ENCODE peak calls at places on chromosomes 13 and 19, in ten cellular contexts. One of them, this sample, is unnamed.

GRCh38 chr19:10289836-10290438 is at the start of gene ICAM5:
- DNase-seq in CD4-positive, alpha-beta T cell: no peak
- DNase-seq in upper lobe of right lung: no peak
- DNase-seq in neural crest cell: no peak
- DNase-seq in IMR-90: peak; percentile 42
- DNase-seq in GM12865: peak; percentile 54
- DNase-seq in astrocyte of the spinal cord: no peak
- DNase-seq in progenitor cell of endocrine pancreas: no peak
- DNase-seq in heart left ventricle: no peak
- DNase-seq in CD8-positive, alpha-beta T cell: no peak
- DNase-seq in this sample: no peak

GRCh38 chr13:46982856-46983582 is 86.2 kb upstream of the HTR2A start:
- DNase-seq in CD4-positive, alpha-beta T cell: no peak
- DNase-seq in upper lobe of right lung: no peak
- DNase-seq in neural crest cell: no peak
- DNase-seq in IMR-90: no peak
- DNase-seq in GM12865: peak; percentile 96
- DNase-seq in astrocyte of the spinal cord: no peak
- DNase-seq in progenitor cell of endocrine pancreas: no peak
- DNase-seq in heart left ventricle: no peak
- DNase-seq in CD8-positive, alpha-beta T cell: no peak
- DNase-seq in this sample: peak; percentile 53

GRCh38 chr13:101751488-101751887 is 299.0 kb downstream of the ITGBL1 start:
- DNase-seq in CD4-positive, alpha-beta T cell: no peak
- DNase-seq in upper lobe of right lung: no peak
- DNase-seq in neural crest cell: no peak
- DNase-seq in IMR-90: peak; percentile 77
- DNase-seq in GM12865: peak; percentile 30
- DNase-seq in astrocyte of the spinal cord: peak; percentile 70
- DNase-seq in progenitor cell of endocrine pancreas: no peak
- DNase-seq in heart left ventricle: no peak
- DNase-seq in CD8-positive, alpha-beta T cell: no peak
- DNase-seq in this sample: no peak

GRCh38 chr19:13817615-13818371 is 22.6 kb downstream of the ZSWIM4 start:
- DNase-seq in CD4-positive, alpha-beta T cell: no peak
- DNase-seq in upper lobe of right lung: peak; percentile 91
- DNase-seq in neural crest cell: peak; percentile 50
- DNase-seq in IMR-90: no peak
- DNase-seq in GM12865: no peak
- DNase-seq in astrocyte of the spinal cord: no peak
- DNase-seq in progenitor cell of endocrine pancreas: peak; percentile 51
- DNase-seq in heart left ventricle: no peak
- DNase-seq in CD8-positive, alpha-beta T cell: no peak
- DNase-seq in this sample: no peak

GRCh38 chr19:31119951-31120690 is 229.1 kb downstream of the TSHZ3 start:
- DNase-seq in CD4-positive, alpha-beta T cell: no peak
- DNase-seq in upper lobe of right lung: no peak
- DNase-seq in neural crest cell: no peak
- DNase-seq in IMR-90: no peak
- DNase-seq in GM12865: no peak
- DNase-seq in astrocyte of the spinal cord: peak; percentile 24
- DNase-seq in progenitor cell of endocrine pancreas: no peak
- DNase-seq in heart left ventricle: no peak
- DNase-seq in CD8-positive, alpha-beta T cell: no peak
- DNase-seq in this sample: no peak

GRCh38 chr13:48602296-48603040 is 51.3 kb upstream of the CYSLTR2 start:
- DNase-seq in CD4-positive, alpha-beta T cell: no peak
- DNase-seq in upper lobe of right lung: no peak
- DNase-seq in neural crest cell: no peak
- DNase-seq in IMR-90: no peak
- DNase-seq in GM12865: no peak
- DNase-seq in astrocyte of the spinal cord: no peak
- DNase-seq in progenitor cell of endocrine pancreas: no peak
- DNase-seq in heart left ventricle: no peak
- DNase-seq in CD8-positive, alpha-beta T cell: no peak
- DNase-seq in this sample: no peak

GRCh38 chr19:2170219-2170618 is 6.5 kb downstream of the DOT1L start:
- DNase-seq in CD4-positive, alpha-beta T cell: no peak
- DNase-seq in upper lobe of right lung: no peak
- DNase-seq in neural crest cell: no peak
- DNase-seq in IMR-90: no peak
- DNase-seq in GM12865: peak; percentile 46
- DNase-seq in astrocyte of the spinal cord: no peak
- DNase-seq in progenitor cell of endocrine pancreas: no peak
- DNase-seq in heart left ventricle: no peak
- DNase-seq in CD8-positive, alpha-beta T cell: no peak
- DNase-seq in this sample: no peak

GRCh38 chr13:80437212-80437611 is 96.3 kb upstream of the SPRY2 start:
- DNase-seq in CD4-positive, alpha-beta T cell: no peak
- DNase-seq in upper lobe of right lung: no peak
- DNase-seq in neural crest cell: no peak
- DNase-seq in IMR-90: no peak
- DNase-seq in GM12865: no peak
- DNase-seq in astrocyte of the spinal cord: no peak
- DNase-seq in progenitor cell of endocrine pancreas: no peak
- DNase-seq in heart left ventricle: no peak
- DNase-seq in CD8-positive, alpha-beta T cell: no peak
- DNase-seq in this sample: no peak

GRCh38 chr13:111525320-111526118 is 205.1 kb downstream of the TEX29 start:
- DNase-seq in CD4-positive, alpha-beta T cell: no peak
- DNase-seq in upper lobe of right lung: no peak
- DNase-seq in neural crest cell: no peak
- DNase-seq in IMR-90: no peak
- DNase-seq in GM12865: no peak
- DNase-seq in astrocyte of the spinal cord: no peak
- DNase-seq in progenitor cell of endocrine pancreas: no peak
- DNase-seq in heart left ventricle: no peak
- DNase-seq in CD8-positive, alpha-beta T cell: no peak
- DNase-seq in this sample: no peak

GRCh38 chr19:580274-580835 is 8.0 kb downstream of the BSG start:
- DNase-seq in CD4-positive, alpha-beta T cell: no peak
- DNase-seq in upper lobe of right lung: no peak
- DNase-seq in neural crest cell: no peak
- DNase-seq in IMR-90: no peak
- DNase-seq in GM12865: no peak
- DNase-seq in astrocyte of the spinal cord: no peak
- DNase-seq in progenitor cell of endocrine pancreas: no peak
- DNase-seq in heart left ventricle: no peak
- DNase-seq in CD8-positive, alpha-beta T cell: no peak
- DNase-seq in this sample: no peak

GRCh38 chr13:84542348-84542747 is 660.1 kb upstream of the SLITRK1 start:
- DNase-seq in CD4-positive, alpha-beta T cell: no peak
- DNase-seq in upper lobe of right lung: no peak
- DNase-seq in neural crest cell: no peak
- DNase-seq in IMR-90: no peak
- DNase-seq in GM12865: no peak
- DNase-seq in astrocyte of the spinal cord: no peak
- DNase-seq in progenitor cell of endocrine pancreas: no peak
- DNase-seq in heart left ventricle: no peak
- DNase-seq in CD8-positive, alpha-beta T cell: no peak
- DNase-seq in this sample: no peak

GRCh38 chr13:80029170-80029569 is 311.8 kb downstream of the SPRY2 start:
- DNase-seq in CD4-positive, alpha-beta T cell: no peak
- DNase-seq in upper lobe of right lung: no peak
- DNase-seq in neural crest cell: no peak
- DNase-seq in IMR-90: no peak
- DNase-seq in GM12865: no peak
- DNase-seq in astrocyte of the spinal cord: no peak
- DNase-seq in progenitor cell of endocrine pancreas: no peak
- DNase-seq in heart left ventricle: no peak
- DNase-seq in CD8-positive, alpha-beta T cell: no peak
- DNase-seq in this sample: no peak

GRCh38 chr19:58009666-58010301 is 7.2 kb upstream of the ZNF606 start:
- DNase-seq in CD4-positive, alpha-beta T cell: peak; percentile 5
- DNase-seq in upper lobe of right lung: peak; percentile 73
- DNase-seq in neural crest cell: no peak
- DNase-seq in IMR-90: peak; percentile 63
- DNase-seq in GM12865: peak; percentile 19
- DNase-seq in astrocyte of the spinal cord: peak; percentile 85
- DNase-seq in progenitor cell of endocrine pancreas: no peak
- DNase-seq in heart left ventricle: peak; percentile 90
- DNase-seq in CD8-positive, alpha-beta T cell: peak; percentile 41
- DNase-seq in this sample: peak; percentile 69

GRCh38 chr13:45332831-45333219 is 8.2 kb downstream of the TPT1 start:
- DNase-seq in CD4-positive, alpha-beta T cell: no peak
- DNase-seq in upper lobe of right lung: no peak
- DNase-seq in neural crest cell: no peak
- DNase-seq in IMR-90: no peak
- DNase-seq in GM12865: no peak
- DNase-seq in astrocyte of the spinal cord: no peak
- DNase-seq in progenitor cell of endocrine pancreas: no peak
- DNase-seq in heart left ventricle: no peak
- DNase-seq in CD8-positive, alpha-beta T cell: no peak
- DNase-seq in this sample: no peak
- TF ChIP-seq CTCF in CD4-positive, alpha-beta T cell: no peak
- TF ChIP-seq CTCF in upper lobe of right lung: no peak
- TF ChIP-seq CTCF in neural crest cell: no peak
- TF ChIP-seq CTCF in IMR-90: no peak
- TF ChIP-seq CTCF in GM12865: no peak
- TF ChIP-seq CTCF in astrocyte of the spinal cord: no peak
- TF ChIP-seq CTCF in progenitor cell of endocrine pancreas: no peak
- TF ChIP-seq CTCF in heart left ventricle: no peak
- TF ChIP-seq CTCF in CD8-positive, alpha-beta T cell: no peak
- TF ChIP-seq CTCF in this sample: no peak

GRCh38 chr13:94661396-94661795 is 50.9 kb downstream of the SOX21 start:
- DNase-seq in CD4-positive, alpha-beta T cell: no peak
- DNase-seq in upper lobe of right lung: no peak
- DNase-seq in neural crest cell: no peak
- DNase-seq in IMR-90: no peak
- DNase-seq in GM12865: no peak
- DNase-seq in astrocyte of the spinal cord: no peak
- DNase-seq in progenitor cell of endocrine pancreas: no peak
- DNase-seq in heart left ventricle: no peak
- DNase-seq in CD8-positive, alpha-beta T cell: no peak
- DNase-seq in this sample: no peak

GRCh38 chr13:94660695-94661324 is 51.5 kb downstream of the SOX21 start:
- DNase-seq in CD4-positive, alpha-beta T cell: no peak
- DNase-seq in upper lobe of right lung: no peak
- DNase-seq in neural crest cell: peak; percentile 12
- DNase-seq in IMR-90: peak; percentile 41
- DNase-seq in GM12865: peak; percentile 47
- DNase-seq in astrocyte of the spinal cord: peak; percentile 34
- DNase-seq in progenitor cell of endocrine pancreas: no peak
- DNase-seq in heart left ventricle: no peak
- DNase-seq in CD8-positive, alpha-beta T cell: no peak
- DNase-seq in this sample: no peak

GRCh38 chr13:94658926-94659649 is 53.3 kb downstream of the SOX21 start:
- DNase-seq in CD4-positive, alpha-beta T cell: no peak
- DNase-seq in upper lobe of right lung: no peak
- DNase-seq in neural crest cell: no peak
- DNase-seq in IMR-90: no peak
- DNase-seq in GM12865: no peak
- DNase-seq in astrocyte of the spinal cord: no peak
- DNase-seq in progenitor cell of endocrine pancreas: no peak
- DNase-seq in heart left ventricle: no peak
- DNase-seq in CD8-positive, alpha-beta T cell: no peak
- DNase-seq in this sample: no peak

GRCh38 chr13:94664889-94665288 is 47.5 kb downstream of the SOX21 start:
- DNase-seq in CD4-positive, alpha-beta T cell: no peak
- DNase-seq in upper lobe of right lung: no peak
- DNase-seq in neural crest cell: no peak
- DNase-seq in IMR-90: no peak
- DNase-seq in GM12865: no peak
- DNase-seq in astrocyte of the spinal cord: no peak
- DNase-seq in progenitor cell of endocrine pancreas: no peak
- DNase-seq in heart left ventricle: no peak
- DNase-seq in CD8-positive, alpha-beta T cell: no peak
- DNase-seq in this sample: no peak

DNA sequence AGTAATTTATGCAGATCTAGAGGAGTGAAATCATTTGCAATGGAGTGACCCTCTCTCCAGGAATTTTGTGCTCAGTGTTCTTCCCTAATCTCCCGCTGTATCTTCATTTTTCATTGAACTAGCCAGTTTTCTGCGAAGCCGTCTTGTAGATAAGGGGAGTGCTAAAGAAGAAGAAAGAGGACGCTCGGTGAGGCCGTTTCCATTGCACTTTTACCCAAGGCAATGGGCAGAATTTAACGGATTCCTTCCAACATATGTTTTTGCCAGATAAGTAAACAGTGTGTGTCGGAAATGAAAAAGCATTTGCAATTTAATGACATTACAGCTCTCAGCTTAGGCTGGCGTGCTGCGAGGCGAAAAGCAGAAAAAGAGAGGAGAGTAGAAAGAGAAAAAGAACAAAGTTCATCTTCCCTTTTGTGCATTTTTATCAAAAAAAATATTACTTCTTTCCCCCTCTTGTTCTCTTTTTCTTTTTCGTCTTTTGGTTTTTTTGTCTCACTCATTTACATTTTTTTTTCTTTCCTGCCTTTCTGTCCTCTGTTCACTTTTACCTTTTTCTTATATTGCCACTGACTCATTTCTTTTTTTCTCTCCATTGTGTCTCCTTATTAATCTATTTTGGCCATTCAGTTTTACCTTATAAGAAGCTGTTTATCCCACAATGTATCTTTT is 49.9 kb downstream of the SOX21 start:
- DNase-seq in CD4-positive, alpha-beta T cell: no peak
- DNase-seq in upper lobe of right lung: no peak
- DNase-seq in neural crest cell: no peak
- DNase-seq in IMR-90: no peak
- DNase-seq in GM12865: no peak
- DNase-seq in astrocyte of the spinal cord: no peak
- DNase-seq in progenitor cell of endocrine pancreas: no peak
- DNase-seq in heart left ventricle: no peak
- DNase-seq in CD8-positive, alpha-beta T cell: no peak
- DNase-seq in this sample: no peak
- TF ChIP-seq CTCF in CD4-positive, alpha-beta T cell: no peak
- TF ChIP-seq CTCF in upper lobe of right lung: no peak
- TF ChIP-seq CTCF in neural crest cell: no peak
- TF ChIP-seq CTCF in IMR-90: no peak
- TF ChIP-seq CTCF in GM12865: no peak
- TF ChIP-seq CTCF in astrocyte of the spinal cord: no peak
- TF ChIP-seq CTCF in progenitor cell of endocrine pancreas: no peak
- TF ChIP-seq CTCF in heart left ventricle: no peak
- TF ChIP-seq CTCF in CD8-positive, alpha-beta T cell: no peak
- TF ChIP-seq CTCF in this sample: no peak

DNA sequence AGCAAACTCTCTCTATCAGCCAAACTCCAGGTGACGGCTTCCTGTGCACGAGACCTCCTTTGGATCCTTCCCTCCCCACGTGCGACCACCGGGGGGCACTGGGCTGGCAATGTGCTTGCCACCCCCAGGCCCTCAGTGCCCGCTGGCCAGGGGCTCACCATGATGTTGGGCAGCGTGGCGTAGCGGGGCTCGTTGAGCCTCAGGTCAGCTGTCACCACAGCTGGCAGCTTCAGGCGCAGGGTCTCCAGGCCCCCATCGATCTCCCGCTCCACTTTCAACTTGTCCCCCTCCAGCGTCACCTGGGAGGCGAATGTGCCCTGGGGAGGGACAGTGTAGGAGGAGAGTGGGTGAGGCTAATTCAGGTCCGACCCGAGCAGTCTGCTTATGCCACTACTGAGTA is 4.8 kb upstream of the VSIG10L start:
- DNase-seq in CD4-positive, alpha-beta T cell: no peak
- DNase-seq in upper lobe of right lung: no peak
- DNase-seq in neural crest cell: no peak
- DNase-seq in IMR-90: no peak
- DNase-seq in GM12865: no peak
- DNase-seq in astrocyte of the spinal cord: no peak
- DNase-seq in progenitor cell of endocrine pancreas: no peak
- DNase-seq in heart left ventricle: no peak
- DNase-seq in CD8-positive, alpha-beta T cell: no peak
- DNase-seq in this sample: no peak
- TF ChIP-seq CTCF in CD4-positive, alpha-beta T cell: no peak
- TF ChIP-seq CTCF in upper lobe of right lung: no peak
- TF ChIP-seq CTCF in neural crest cell: no peak
- TF ChIP-seq CTCF in IMR-90: no peak
- TF ChIP-seq CTCF in GM12865: no peak
- TF ChIP-seq CTCF in astrocyte of the spinal cord: no peak
- TF ChIP-seq CTCF in progenitor cell of endocrine pancreas: no peak
- TF ChIP-seq CTCF in heart left ventricle: no peak
- TF ChIP-seq CTCF in CD8-positive, alpha-beta T cell: no peak
- TF ChIP-seq CTCF in this sample: no peak

GRCh38 chr13:39269411-39269810 is 231.2 kb downstream of the NHLRC3 start:
- DNase-seq in CD4-positive, alpha-beta T cell: no peak
- DNase-seq in upper lobe of right lung: no peak
- DNase-seq in neural crest cell: no peak
- DNase-seq in IMR-90: no peak
- DNase-seq in GM12865: no peak
- DNase-seq in astrocyte of the spinal cord: peak; percentile 27
- DNase-seq in progenitor cell of endocrine pancreas: no peak
- DNase-seq in heart left ventricle: no peak
- DNase-seq in CD8-positive, alpha-beta T cell: no peak
- DNase-seq in this sample: no peak
- TF ChIP-seq CTCF in CD4-positive, alpha-beta T cell: no peak
- TF ChIP-seq CTCF in upper lobe of right lung: no peak
- TF ChIP-seq CTCF in neural crest cell: no peak
- TF ChIP-seq CTCF in IMR-90: no peak
- TF ChIP-seq CTCF in GM12865: no peak
- TF ChIP-seq CTCF in astrocyte of the spinal cord: no peak
- TF ChIP-seq CTCF in progenitor cell of endocrine pancreas: no peak
- TF ChIP-seq CTCF in heart left ventricle: no peak
- TF ChIP-seq CTCF in CD8-positive, alpha-beta T cell: no peak
- TF ChIP-seq CTCF in this sample: no peak